ENCODE peak calls at places on chromosomes 2 and 18, in four cellular contexts. Z, P, B and I are unnamed samples.

GRCh38 chr18:3329471-3329870 is 67.5 kb downstream of the MYL12B start:
- DNase-seq in Z (no peak), P (no peak), B (no peak), I (no peak)

GRCh38 chr2:239019193-239019581 is 171.3 kb downstream of the TWIST2 start:
- DNase-seq in Z (no peak), P (no peak), B (no peak), I (no peak)

GRCh38 chr2:166239548-166239947 is 111.7 kb upstream of the SCN1A start:
- DNase-seq in Z (no peak), P (no peak), B (no peak), I (no peak)

GRCh38 chr18:32373995-32374394 is 96.7 kb downstream of the GAREM1 start:
- DNase-seq in Z (no peak), P (no peak), B (no peak), I (no peak)

GRCh38 chr2:237824085-237824484 is 25.5 kb downstream of the RBM44 start:
- DNase-seq in Z (no peak), P (no peak), B (no peak), I (no peak)

GRCh38 chr18:74264303-74265020 is 27.3 kb downstream of the CYB5A start:
- DNase-seq in Z (no peak), P (no peak), B (no peak), I (no peak)

GRCh38 chr2:196274387-196274809 is 103.0 kb upstream of the STK17B start:
- DNase-seq in Z (no peak), P (no peak), B (no peak), I (no peak)

GRCh38 chr2:172545408-172546075 is 10.3 kb upstream of the PDK1 start:
- DNase-seq in Z (no peak), P (no peak), B (no peak), I (no peak)

GRCh38 chr2:8582191-8582849 is 99.5 kb upstream of the ID2 start:
- DNase-seq in Z (no peak), P (peak), B (no peak), I (peak)

GRCh38 chr2:120219291-120219690 is 3.9 kb downstream of the TMEM185B start:
- DNase-seq in Z (no peak), P (no peak), B (peak), I (no peak)

GRCh38 chr2:195836002-195836401 is 179.0 kb downstream of the SLC39A10 start:
- DNase-seq in Z (no peak), P (no peak), B (no peak), I (no peak)

GRCh38 chr2:225177098-225177497 is 134.8 kb upstream of the DOCK10 start:
- DNase-seq in Z (no peak), P (no peak), B (no peak), I (no peak)

GRCh38 chr2:149357058-149357457 is 26.7 kb downstream of the LYPD6 start:
- DNase-seq in Z (no peak), P (no peak), B (no peak), I (no peak)

GRCh38 chr2:107525420-107525819 is 301.3 kb upstream of the RGPD4 start:
- DNase-seq in Z (no peak), P (no peak), B (no peak), I (no peak)

GRCh38 chr2:119212139-119212800 is 11.4 kb upstream of the STEAP3 start:
- DNase-seq in Z (no peak), P (no peak), B (no peak), I (no peak)

GRCh38 chr2:133422946-133423345 is 145.3 kb downstream of the NCKAP5 start:
- DNase-seq in Z (no peak), P (no peak), B (no peak), I (no peak)

GRCh38 chr2:21270658-21271057 is 146.9 kb downstream of the TDRD15 start:
- DNase-seq in Z (no peak), P (no peak), B (no peak), I (peak)

GRCh38 chr2:231715988-231716616 is 7.8 kb downstream of the PTMA start:
- DNase-seq in Z (no peak), P (no peak), B (no peak), I (no peak)

GRCh38 chr18:8480506-8481328 is 128.5 kb upstream of the RAB12 start:
- DNase-seq in Z (no peak), P (peak), B (peak), I (peak)

GRCh38 chr2:158729873-158730620 is 65.1 kb upstream of the DAPL1 start:
- DNase-seq in Z (no peak), P (no peak), B (no peak), I (no peak)

GRCh38 chr2:104656496-104657310 is 197.2 kb upstream of the POU3F3 start:
- DNase-seq in Z (no peak), P (no peak), B (peak), I (no peak)

GRCh38 chr18:3596324-3597158 is 146.6 kb downstream of the TGIF1 start:
- DNase-seq in Z (no peak), P (peak), B (no peak), I (peak)

GRCh38 chr2:11405599-11406491 is 60.1 kb downstream of the E2F6 start:
- DNase-seq in Z (no peak), P (peak), B (no peak), I (no peak)

GRCh38 chr2:18301421-18302139 is 258.9 kb downstream of the RDH14 start:
- DNase-seq in Z (no peak), P (no peak), B (no peak), I (no peak)

GRCh38 chr2:216348909-216349308 is 23.4 kb downstream of the MARCHF4 start:
- DNase-seq in Z (no peak), P (no peak), B (no peak), I (peak)